ENCODE peak calls at places on chromosome 13, in four cellular contexts. W is K562, I is HepG2, Z is A549. V is an unnamed sample.
A peak's percentile ranks its signal among the peaks of the same experiment; 100 is the strongest.

GRCh38 chr13:22311734-22312404 is 641.0 kb downstream of the FGF9 start:
- DNase-seq in I (no peak), Z (no peak), W (no peak), V (no peak)

GRCh38 chr13:24168980-24169379 is 8.5 kb downstream of the SPATA13 start:
- DNase-seq in Z (no peak), I (no peak), W (no peak), V (no peak)

GRCh38 chr13:28173793-28174192 is 35.4 kb downstream of the PAN3 start:
- DNase-seq in Z (no peak), W (no peak), I (no peak), V (no peak)

GRCh38 chr13:101785858-101786257 is 333.4 kb downstream of the ITGBL1 start:
- DNase-seq in W (no peak), I (peak; percentile 17), Z (peak; percentile 45), V (peak; percentile 58)

GRCh38 chr13:26420282-26420960 is 137.1 kb upstream of the WASF3 start:
- DNase-seq in W (no peak), Z (no peak), I (peak; percentile 36), V (no peak)

GRCh38 chr13:36130542-36131214 is 504 bp downstream of the DCLK1 start:
- DNase-seq in W (no peak), I (no peak), Z (no peak), V (peak; percentile 59)

GRCh38 chr13:29292045-29292444 is 303.4 kb downstream of the SLC7A1 start:
- DNase-seq in W (no peak), Z (no peak), I (no peak), V (no peak)

GRCh38 chr13:51083706-51084105 is 27.4 kb downstream of the C13orf42 start:
- DNase-seq in Z (no peak), I (no peak), W (no peak), V (no peak)

GRCh38 chr13:39415003-39415402 is 188.0 kb downstream of the LHFPL6 start:
- DNase-seq in I (peak; percentile 1), W (no peak), Z (no peak), V (no peak)

GRCh38 chr13:94218537-94218936 is 260.9 kb downstream of the DCT start:
- DNase-seq in Z (no peak), W (no peak), I (no peak), V (no peak)

GRCh38 chr13:65921933-65922332 is 1308.2 kb downstream of the PCDH9 start:
- DNase-seq in W (no peak), Z (no peak), I (no peak), V (no peak)
- TF ChIP-seq NR3C1 in W (no peak), Z (no peak), I (no peak), V (no peak)

GRCh38 chr13:110648848-110649421 is 33.6 kb downstream of the NAXD start:
- DNase-seq in Z (no peak), W (no peak), I (no peak), V (no peak)

GRCh38 chr13:110646442-110647364 is 31.4 kb downstream of the NAXD start:
- DNase-seq in I (no peak), Z (no peak), W (no peak), V (no peak)

GRCh38 chr13:110645750-110646149 is 30.4 kb downstream of the NAXD start:
- DNase-seq in I (no peak), Z (no peak), W (no peak), V (no peak)

GRCh38 chr13:110648155-110648819 is 32.9 kb downstream of the NAXD start:
- DNase-seq in W (peak; percentile 22), I (no peak), Z (no peak), V (no peak)

GRCh38 chr13:110647365-110647737 is 32.0 kb downstream of the NAXD start:
- DNase-seq in Z (no peak), W (no peak), I (no peak), V (no peak)
- TF ChIP-seq NR3C1 in Z (no peak), W (no peak), I (no peak), V (no peak)

GRCh38 chr13:113049521-113049941 is 56.1 kb upstream of the F7 start:
- DNase-seq in I (no peak), Z (no peak), W (no peak), V (no peak)

GRCh38 chr13:113049981-113050380 is 55.6 kb upstream of the F7 start:
- DNase-seq in W (no peak), Z (no peak), I (no peak), V (no peak)

GRCh38 chr13:113046883-113047244 is 58.7 kb upstream of the F7 start:
- DNase-seq in Z (no peak), I (no peak), W (no peak), V (no peak)

GRCh38 chr13:113047587-113047986 is 58.0 kb upstream of the F7 start:
- DNase-seq in W (no peak), Z (no peak), I (no peak), V (no peak)

GRCh38 chr13:113048766-113049165 is 56.8 kb upstream of the F7 start:
- DNase-seq in W (no peak), I (no peak), Z (no peak), V (no peak)
- TF ChIP-seq NR3C1 in W (no peak), I (no peak), Z (no peak), V (no peak)

GRCh38 chr13:20847298-20847697 is 55.2 kb downstream of the XPO4 start:
- DNase-seq in Z (no peak), I (no peak), W (no peak), V (no peak)
- TF ChIP-seq NR3C1 in Z (no peak), I (no peak), W (no peak), V (no peak)

DNA sequence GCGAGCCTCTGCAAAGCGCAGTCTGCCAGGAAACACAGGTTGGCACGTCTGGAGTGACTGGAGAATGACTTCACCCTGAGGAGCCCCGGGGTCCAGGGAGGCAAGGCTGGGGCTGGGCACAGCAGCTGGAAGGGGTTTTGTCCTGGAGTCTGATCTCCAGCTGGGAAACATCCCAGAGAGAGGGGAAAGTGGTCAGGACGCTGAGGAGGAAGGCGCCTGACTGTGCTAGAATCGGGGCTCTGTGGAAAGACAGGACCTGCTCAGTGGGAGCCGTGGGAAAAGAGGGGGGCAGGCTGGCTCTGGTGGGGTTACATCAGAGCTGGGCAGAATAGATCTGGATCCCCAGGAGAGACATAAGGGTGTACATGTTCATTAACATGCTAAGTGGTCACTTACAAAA is 106.7 kb downstream of the COL4A1 start:
- DNase-seq in I (no peak), W (no peak), Z (no peak), V (no peak)
- TF ChIP-seq NR3C1 in I (no peak), W (no peak), Z (no peak), V (no peak)

V was measured in WTC11.